ENCODE peak calls at places on chromosomes 7 and 10, in five cellular contexts. X, K, V, H and R are unnamed samples.

GRCh38 chr10:52446391-52446790 is 132.3 kb downstream of the DKK1 start:
- DNase-seq in X (no peak), K (no peak), V (no peak), H (no peak), R (no peak)

GRCh38 chr10:46311501-46311951 is 24.7 kb downstream of the ANTXRL start:
- DNase-seq in H (no peak), X (no peak), K (no peak), V (no peak), R (no peak)

GRCh38 chr10:121076760-121077159 is 225.6 kb downstream of the WDR11 start:
- DNase-seq in X (no peak), K (no peak), V (no peak), H (no peak), R (no peak)

GRCh38 chr10:17905491-17905890 is 46.2 kb upstream of the SLC39A12 start:
- DNase-seq in X (no peak), H (no peak), V (no peak), K (no peak), R (no peak)

GRCh38 chr7:22397981-22398380 is 41.0 kb upstream of the RAPGEF5 start:
- DNase-seq in X (no peak), K (no peak), V (no peak), H (no peak), R (no peak)

GRCh38 chr10:96512524-96512991 is 1.2 kb downstream of the TLL2 start:
- DNase-seq in K (peak), H (no peak), X (no peak), V (peak), R (peak)

GRCh38 chr10:28294169-28294532 is 8.7 kb downstream of the MPP7 start:
- DNase-seq in K (no peak), X (no peak), V (no peak), H (no peak), R (no peak)

GRCh38 chr7:105782391-105783063 is 93.9 kb downstream of the ATXN7L1 start:
- DNase-seq in V (peak), H (no peak), K (no peak), X (peak), R (no peak)

GRCh38 chr10:48658243-48658888 is 26.3 kb upstream of the WDFY4 start:
- DNase-seq in K (peak), V (peak), H (peak), X (peak), R (peak)

GRCh38 chr7:28487487-28487886 is 75.2 kb downstream of the CREB5 start:
- DNase-seq in X (no peak), H (no peak), K (no peak), V (no peak), R (no peak)

GRCh38 chr10:114313866-114314265 is 74.8 kb downstream of the VWA2 start:
- DNase-seq in H (no peak), X (no peak), V (no peak), K (no peak), R (no peak)

GRCh38 chr7:55526770-55527169 is 45.5 kb downstream of the VOPP1 start:
- DNase-seq in V (no peak), H (no peak), X (no peak), K (no peak), R (peak)

GRCh38 chr10:124354411-124355382 is 64.0 kb downstream of the OAT start:
- DNase-seq in X (peak), V (peak), H (peak), K (no peak), R (no peak)

GRCh38 chr7:155643804-155644177 is 670 bp upstream of the RBM33 start:
- DNase-seq in V (no peak), H (no peak), X (no peak), K (no peak), R (no peak)

GRCh38 chr10:128086003-128086863 is 40.0 kb downstream of the MKI67 start:
- DNase-seq in H (no peak), K (no peak), V (no peak), X (no peak), R (no peak)

GRCh38 chr7:82234457-82235049 is 209.0 kb downstream of the CACNA2D1 start:
- DNase-seq in H (peak), X (peak), K (no peak), V (peak), R (no peak)

GRCh38 chr7:110296321-110296720 is 794.6 kb upstream of the LRRN3 start:
- DNase-seq in H (no peak), X (no peak), V (no peak), K (no peak), R (no peak)

GRCh38 chr7:37901890-37902524 is 14.6 kb downstream of the SFRP4 start:
- DNase-seq in V (no peak), K (no peak), H (peak), X (peak), R (no peak)

GRCh38 chr7:105773030-105773460 is 103.4 kb downstream of the ATXN7L1 start:
- DNase-seq in V (no peak), X (no peak), K (no peak), H (no peak), R (no peak)

GRCh38 chr10:44706745-44707144 is 204.4 kb upstream of the TMEM72 start:
- DNase-seq in H (no peak), K (no peak), X (no peak), V (peak), R (no peak)

GRCh38 chr7:73903321-73904218 is 42.6 kb downstream of the TMEM270 start:
- DNase-seq in K (no peak), H (no peak), V (no peak), X (no peak), R (no peak)

GRCh38 chr7:73899731-73900142 is 38.8 kb downstream of the TMEM270 start:
- DNase-seq in V (peak), K (no peak), X (no peak), H (no peak), R (no peak)

GRCh38 chr7:73900286-73900685 is 39.3 kb downstream of the TMEM270 start:
- DNase-seq in V (no peak), K (no peak), X (no peak), H (no peak), R (no peak)

GRCh38 chr7:73901823-73902597 is 41.1 kb downstream of the TMEM270 start:
- DNase-seq in X (no peak), H (no peak), K (no peak), V (no peak), R (peak)

GRCh38 chr7:73901231-73901822 is 40.4 kb downstream of the TMEM270 start:
- DNase-seq in V (no peak), H (no peak), K (no peak), X (no peak), R (no peak)
- TF ChIP-seq JUN in V (no peak), H (no peak), K (no peak), X (no peak), R (no peak)

GRCh38 chr10:86312701-86313270 is 53.8 kb downstream of the GRID1 start:
- DNase-seq in X (no peak), K (no peak), V (no peak), H (no peak), R (peak)
- TF ChIP-seq JUN in X (no peak), K (no peak), V (no peak), H (no peak), R (no peak)

GRCh38 chr10:6035101-6035834 is 26.9 kb downstream of the IL2RA start:
- DNase-seq in V (no peak), H (no peak), K (peak), X (no peak), R (no peak)
- TF ChIP-seq JUN in V (no peak), H (no peak), K (no peak), X (no peak), R (no peak)

GRCh38 chr7:150311711-150312110 is 11.4 kb upstream of the LRRC61 start:
- DNase-seq in X (no peak), V (no peak), K (no peak), H (no peak), R (no peak)
- TF ChIP-seq JUN in X (no peak), V (no peak), K (no peak), H (no peak), R (no peak)

GRCh38 chr10:11527700-11528255 is 83.7 kb downstream of the USP6NL start:
- DNase-seq in H (no peak), X (no peak), V (peak), K (no peak), R (no peak)
- TF ChIP-seq JUN in H (no peak), X (no peak), V (no peak), K (no peak), R (no peak)

GRCh38 chr7:98133181-98133580 is 26.5 kb downstream of the LMTK2 start:
- DNase-seq in V (no peak), X (no peak), H (no peak), K (no peak), R (no peak)

GRCh38 chr7:98136423-98136822 is 29.8 kb downstream of the LMTK2 start:
- DNase-seq in X (no peak), K (no peak), V (no peak), H (peak), R (no peak)

GRCh38 chr7:98134420-98134819 is 27.8 kb downstream of the LMTK2 start:
- DNase-seq in X (no peak), K (no peak), H (no peak), V (no peak), R (no peak)

GRCh38 chr7:98135984-98136383 is 29.3 kb downstream of the LMTK2 start:
- DNase-seq in V (no peak), X (no peak), K (no peak), H (no peak), R (no peak)

DNA sequence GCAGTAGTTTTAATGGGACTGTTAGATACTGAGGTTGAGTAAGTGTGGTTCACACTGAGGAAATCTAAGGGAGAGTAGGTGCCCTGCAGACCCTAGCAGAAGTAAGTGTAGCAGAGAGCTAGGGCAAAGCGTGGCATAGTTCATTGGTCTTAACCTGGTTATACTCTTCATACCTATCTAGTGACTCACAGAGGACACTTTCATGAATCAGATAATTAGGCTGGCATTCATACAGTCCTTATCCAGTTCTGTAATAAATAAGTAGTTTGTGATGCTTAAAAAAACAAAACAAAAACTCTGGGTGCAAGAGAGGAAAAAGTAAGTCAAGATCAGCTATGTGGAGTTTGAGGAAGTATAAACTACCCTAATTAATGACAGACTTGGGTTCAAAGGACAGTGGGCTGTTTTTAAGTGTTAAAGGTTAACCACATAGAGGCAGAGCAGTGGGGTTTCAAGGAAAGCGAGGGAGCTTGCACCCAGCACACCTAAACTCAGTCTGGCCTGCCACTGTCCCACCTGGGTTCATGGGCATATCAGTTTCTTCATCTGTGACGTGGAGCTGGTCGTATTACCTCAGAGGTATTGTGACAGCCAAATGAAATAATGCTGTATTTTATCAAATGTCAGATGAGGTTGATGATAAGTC is 27.1 kb downstream of the LMTK2 start:
- DNase-seq in X (peak), H (peak), V (no peak), K (no peak), R (no peak)
- TF ChIP-seq JUN in X (no peak), H (peak), V (peak), K (no peak), R (no peak)

GRCh38 chr10:112304460-112304859 is 21.3 kb downstream of the TECTB start:
- DNase-seq in H (peak), V (no peak), K (no peak), X (no peak), R (no peak)

GRCh38 chr10:112311481-112311880 is 28.3 kb downstream of the TECTB start:
- DNase-seq in V (no peak), H (no peak), X (no peak), K (no peak), R (no peak)

GRCh38 chr10:112303528-112303927 is 20.3 kb downstream of the TECTB start:
- DNase-seq in H (no peak), K (no peak), V (no peak), X (no peak), R (no peak)

GRCh38 chr10:112313234-112313633 is 30.0 kb downstream of the TECTB start:
- DNase-seq in K (no peak), X (no peak), H (no peak), V (no peak), R (no peak)

GRCh38 chr10:112307631-112308502 is 24.7 kb downstream of the TECTB start:
- DNase-seq in K (peak), V (peak), X (peak), H (peak), R (peak)
- TF ChIP-seq JUN in K (no peak), V (no peak), X (no peak), H (peak), R (no peak)